ENCODE peak calls at places on chromosome 16, in five cellular contexts. F, G, P, A and Q are unnamed samples.
A peak's percentile ranks its signal among the peaks of the same experiment; 100 is the strongest.

GRCh38 chr16:17082126-17082882 is 388.5 kb downstream of the XYLT1 start:
- DNase-seq in F (no peak), G (no peak), P (no peak), A (no peak), Q (no peak)

GRCh38 chr16:56683424-56684162 is 1.3 kb downstream of the MT1X start:
- DNase-seq in F (no peak), G (no peak), P (no peak), A (no peak), Q (no peak)

GRCh38 chr16:15832241-15832640 is 24.6 kb downstream of the MYH11 start:
- DNase-seq in F (no peak), G (no peak), P (no peak), A (no peak), Q (no peak)

GRCh38 chr16:67431805-67432476 is 1.0 kb downstream of the HSD11B2 start:
- DNase-seq in F (no peak), G (no peak), P (no peak), A (no peak), Q (no peak)

GRCh38 chr16:17379121-17379571 is 91.6 kb downstream of the XYLT1 start:
- DNase-seq in F (peak; percentile 73), G (no peak), P (no peak), A (no peak), Q (no peak)

GRCh38 chr16:85151603-85152413 is 39.5 kb upstream of the CIBAR2 start:
- DNase-seq in F (peak; percentile 61), G (no peak), P (no peak), A (peak; percentile 50), Q (no peak)

GRCh38 chr16:12336158-12336557 is 359.6 kb downstream of the SNX29 start:
- DNase-seq in F (no peak), G (no peak), P (no peak), A (no peak), Q (no peak)

GRCh38 chr16:35148748-35149147 is 1689.3 kb downstream of the TP53TG3F start:
- DNase-seq in F (no peak), G (no peak), P (no peak), A (no peak), Q (no peak)

GRCh38 chr16:9351841-9352434 is 260.5 kb downstream of the HAPSTR1 start:
- DNase-seq in F (no peak), G (no peak), P (no peak), A (no peak), Q (no peak)

GRCh38 chr16:15953477-15953876 is 4.1 kb downstream of the ABCC1 start:
- DNase-seq in F (no peak), G (no peak), P (no peak), A (no peak), Q (no peak)

GRCh38 chr16:72597938-72598337 is 426.0 kb upstream of the PMFBP1 start:
- DNase-seq in F (no peak), G (no peak), P (no peak), A (no peak), Q (no peak)

GRCh38 chr16:13923703-13924298 is 3.8 kb downstream of the ERCC4 start:
- DNase-seq in F (no peak), G (peak; percentile 24), P (no peak), A (no peak), Q (no peak)

GRCh38 chr16:77499373-77500285 is 64.8 kb upstream of the ADAMTS18 start:
- DNase-seq in F (no peak), G (no peak), P (no peak), A (no peak), Q (no peak)

GRCh38 chr16:2428051-2428786 is 1.0 kb upstream of the CCNF start:
- DNase-seq in F (no peak), G (no peak), P (peak; percentile 26), A (no peak), Q (peak; percentile 39)

GRCh38 chr16:87801679-87802300 is 36.0 kb upstream of the KLHDC4 start:
- DNase-seq in F (no peak), G (no peak), P (no peak), A (no peak), Q (no peak)

GRCh38 chr16:85084841-85085535 is 27.3 kb downstream of the CIBAR2 start:
- DNase-seq in F (no peak), G (no peak), P (no peak), A (no peak), Q (no peak)

GRCh38 chr16:1677942-1678499 is at the start of gene JPT2:
- DNase-seq in F (peak; percentile 82), G (peak; percentile 80), P (peak; percentile 91), A (peak; percentile 73), Q (peak; percentile 92)

GRCh38 chr16:14454391-14454790 is 175.7 kb downstream of the PARN start:
- DNase-seq in F (no peak), G (no peak), P (no peak), A (no peak), Q (no peak)

GRCh38 chr16:89096768-89097527 is 3.3 kb downstream of the ACSF3 start:
- DNase-seq in F (no peak), G (no peak), P (peak; percentile 52), A (no peak), Q (no peak)

GRCh38 chr16:19130852-19131808 is 17.4 kb downstream of the ITPRIPL2 start:
- DNase-seq in F (peak; percentile 46), G (peak; percentile 21), P (no peak), A (no peak), Q (no peak)

GRCh38 chr16:3879258-3879886 is 1.1 kb downstream of the CREBBP start:
- DNase-seq in F (no peak), G (no peak), P (peak; percentile 23), A (no peak), Q (peak; percentile 18)

GRCh38 chr16:50956637-50957036 is 194.4 kb downstream of the SALL1 start:
- DNase-seq in F (no peak), G (no peak), P (no peak), A (no peak), Q (no peak)

GRCh38 chr16:67663151-67663876 is 2.6 kb downstream of the PARD6A start:
- DNase-seq in F (no peak), G (no peak), P (no peak), A (no peak), Q (no peak)

GRCh38 chr16:89172901-89173628 is 1.5 kb downstream of the CDH15 start:
- DNase-seq in F (no peak), G (peak; percentile 66), P (no peak), A (no peak), Q (no peak)

GRCh38 chr16:58536278-58536677 is 21.0 kb downstream of the SETD6 start:
- DNase-seq in F (no peak), G (no peak), P (no peak), A (no peak), Q (no peak)

GRCh38 chr16:56938664-56939513 is 6.9 kb downstream of the HERPUD1 start:
- DNase-seq in F (no peak), G (no peak), P (peak; percentile 31), A (no peak), Q (no peak)

GRCh38 chr16:56513972-56514371 is 5.9 kb downstream of the BBS2 start:
- DNase-seq in F (peak; percentile 15), G (peak; percentile 85), P (no peak), A (no peak), Q (peak; percentile 35)

GRCh38 chr16:82641336-82641984 is 14.7 kb downstream of the CDH13 start:
- DNase-seq in F (no peak), G (no peak), P (no peak), A (no peak), Q (no peak)

GRCh38 chr16:81604960-81605383 is 160.4 kb downstream of the CMIP start:
- DNase-seq in F (no peak), G (no peak), P (no peak), A (no peak), Q (no peak)

GRCh38 chr16:89709166-89709565 is 7.7 kb upstream of the SPATA2L start:
- DNase-seq in F (no peak), G (no peak), P (no peak), A (no peak), Q (no peak)

GRCh38 chr16:6643083-6643686 is 689.5 kb upstream of the RBFOX1 start:
- DNase-seq in F (peak; percentile 4), G (no peak), P (peak; percentile 24), A (no peak), Q (peak; percentile 26)

GRCh38 chr16:84959784-84960417 is 51.4 kb downstream of the ZDHHC7 start:
- DNase-seq in F (no peak), G (no peak), P (no peak), A (no peak), Q (no peak)

GRCh38 chr16:75007443-75007842 is 8.6 kb downstream of the ZNRF1 start:
- DNase-seq in F (no peak), G (no peak), P (no peak), A (no peak), Q (no peak)

GRCh38 chr16:66335704-66336329 is 30.7 kb upstream of the CDH5 start:
- DNase-seq in F (no peak), G (peak; percentile 70), P (no peak), A (no peak), Q (no peak)

GRCh38 chr16:59634951-59635350 is 900.8 kb upstream of the GOT2 start:
- DNase-seq in F (no peak), G (no peak), P (no peak), A (no peak), Q (no peak)

GRCh38 chr16:77399066-77399465 is 35.8 kb downstream of the ADAMTS18 start:
- DNase-seq in F (no peak), G (no peak), P (no peak), A (no peak), Q (no peak)

GRCh38 chr16:85182774-85183173 is 70.5 kb upstream of the CIBAR2 start:
- DNase-seq in F (no peak), G (no peak), P (no peak), A (no peak), Q (no peak)

GRCh38 chr16:84786605-84787302 is 33.0 kb upstream of the CRISPLD2 start:
- DNase-seq in F (no peak), G (no peak), P (no peak), A (no peak), Q (no peak)

GRCh38 chr16:77148121-77148520 is 42.9 kb upstream of the MON1B start:
- DNase-seq in F (no peak), G (no peak), P (no peak), A (no peak), Q (no peak)